ENCODE peak calls at places on chromosomes 3 and 15, in eight cellular contexts. X, C, B, V, A, E, M and O are unnamed samples.

GRCh38 chr3:140244893-140245292 is 309.9 kb downstream of the CLSTN2 start:
- DNase-seq in X (no peak), C (no peak), B (no peak), V (no peak), A (no peak), E (no peak), M (no peak), O (no peak)

GRCh38 chr15:55990516-55990915 is 2.9 kb downstream of the NEDD4 start:
- DNase-seq in X (no peak), C (no peak), B (no peak), V (no peak), A (no peak), E (no peak), M (no peak), O (no peak)

GRCh38 chr3:126960604-126960995 is 22.3 kb upstream of the PLXNA1 start:
- DNase-seq in X (no peak), C (no peak), B (no peak), V (no peak), A (no peak), E (no peak), M (no peak), O (no peak)

GRCh38 chr3:89059201-89059600 is 48.2 kb upstream of the EPHA3 start:
- DNase-seq in X (no peak), C (no peak), B (no peak), V (no peak), A (peak; percentile 32), E (no peak), M (no peak), O (peak; percentile 87)

GRCh38 chr3:53113293-53114010 is 16.8 kb downstream of the RFT1 start:
- DNase-seq in X (no peak), C (no peak), B (peak; percentile 65), V (no peak), A (no peak), E (no peak), M (no peak), O (no peak)

GRCh38 chr3:5301671-5302297 is 114.3 kb downstream of the EDEM1 start:
- DNase-seq in X (no peak), C (peak; percentile 19), B (no peak), V (no peak), A (no peak), E (no peak), M (no peak), O (no peak)

GRCh38 chr15:100764778-100765457 is 114.7 kb upstream of the ALDH1A3 start:
- DNase-seq in X (peak; percentile 52), C (peak; percentile 79), B (no peak), V (no peak), A (no peak), E (no peak), M (no peak), O (peak; percentile 30)

GRCh38 chr15:52733078-52733477 is 53.9 kb upstream of the ATOSA start:
- DNase-seq in X (peak; percentile 36), C (no peak), B (peak; percentile 20), V (no peak), A (no peak), E (no peak), M (no peak), O (no peak)

GRCh38 chr3:14539384-14540208 is 546 bp downstream of the GRIP2 start:
- DNase-seq in X (no peak), C (no peak), B (no peak), V (no peak), A (no peak), E (no peak), M (no peak), O (no peak)

GRCh38 chr15:66738116-66738515 is 36.1 kb downstream of the SMAD6 start:
- DNase-seq in X (no peak), C (no peak), B (no peak), V (no peak), A (no peak), E (no peak), M (no peak), O (no peak)

GRCh38 chr3:54262541-54262940 is 140.2 kb downstream of the CACNA2D3 start:
- DNase-seq in X (no peak), C (no peak), B (no peak), V (no peak), A (no peak), E (no peak), M (no peak), O (no peak)

GRCh38 chr15:85773249-85773648 is 21.5 kb downstream of the KLHL25 start:
- DNase-seq in X (no peak), C (no peak), B (no peak), V (no peak), A (no peak), E (no peak), M (no peak), O (no peak)
- H3K27ac ChIP-seq in X (no peak overlapping the region), C (no peak overlapping the region), B (no peak overlapping the region), V (no peak overlapping the region), A (no peak overlapping the region), E (no peak overlapping the region), M (no peak overlapping the region), O (no peak overlapping the region)

GRCh38 chr3:143122089-143122430 is 2.5 kb downstream of the CHST2 start:
- DNase-seq in X (no peak), C (no peak), B (no peak), V (peak; percentile 45), A (no peak), E (no peak), M (no peak), O (no peak)
- H3K27ac ChIP-seq in X (no peak overlapping the region), C (no peak overlapping the region), B (no peak overlapping the region), V (no peak overlapping the region), A (no peak overlapping the region), E (no peak overlapping the region), M (no peak overlapping the region), O (no peak overlapping the region)

GRCh38 chr15:90184786-90185704 is 16.1 kb upstream of the SEMA4B start:
- DNase-seq in X (peak; percentile 87), C (no peak), B (peak; percentile 81), V (peak; percentile 81), A (peak; percentile 73), E (no peak), M (peak; percentile 81), O (no peak)
- H3K27ac ChIP-seq in X (peak overlapping the region; percentile 96), C (peak overlapping the region; percentile 45), B (peak overlapping the region; percentile 97), V (peak overlapping the region; percentile 64), A (peak overlapping the region; percentile 90), E (peak overlapping the region; percentile 99), M (peak overlapping the region; percentile 99), O (no peak overlapping the region)

GRCh38 chr3:9725775-9726174 is 5.8 kb upstream of the BRPF1 start:
- DNase-seq in X (no peak), C (no peak), B (no peak), V (no peak), A (no peak), E (no peak), M (no peak), O (no peak)

GRCh38 chr3:9729419-9729818 is 2.1 kb upstream of the BRPF1 start:
- DNase-seq in X (no peak), C (no peak), B (no peak), V (no peak), A (no peak), E (no peak), M (no peak), O (no peak)

GRCh38 chr3:9727041-9727595 is 4.4 kb upstream of the BRPF1 start:
- DNase-seq in X (no peak), C (no peak), B (no peak), V (peak; percentile 69), A (no peak), E (no peak), M (no peak), O (no peak)

GRCh38 chr3:9730747-9731205 is 759 bp upstream of the BRPF1 start:
- DNase-seq in X (no peak), C (no peak), B (no peak), V (no peak), A (no peak), E (no peak), M (no peak), O (no peak)

GRCh38 chr3:9727743-9728142 is 3.8 kb upstream of the BRPF1 start:
- DNase-seq in X (no peak), C (peak; percentile 47), B (no peak), V (no peak), A (no peak), E (no peak), M (no peak), O (no peak)
- H3K27ac ChIP-seq in X (no peak overlapping the region), C (no peak overlapping the region), B (no peak overlapping the region), V (no peak overlapping the region), A (no peak overlapping the region), E (no peak overlapping the region), M (no peak overlapping the region), O (no peak overlapping the region)

DNA sequence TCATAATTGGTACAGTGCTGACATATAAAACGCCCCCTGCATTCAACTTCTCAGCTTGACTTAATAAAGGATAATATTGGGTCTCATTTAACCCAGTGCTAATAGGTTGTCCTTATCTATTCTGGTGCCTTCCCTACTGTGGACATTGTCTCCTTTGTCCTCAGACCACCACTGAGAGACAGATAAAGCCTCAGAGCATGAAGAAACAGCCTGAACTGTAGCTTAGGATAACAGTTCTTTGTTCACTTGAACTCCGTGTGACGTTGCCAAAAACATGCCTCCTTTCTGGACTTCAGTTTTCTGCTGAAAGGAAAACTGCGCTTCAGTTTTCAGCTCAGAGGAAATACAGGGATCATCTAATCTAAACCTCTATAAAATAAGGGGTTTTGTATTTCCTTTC is 82.6 kb downstream of the RTP4 start:
- DNase-seq in X (no peak), C (no peak), B (no peak), V (no peak), A (no peak), E (no peak), M (no peak), O (no peak)
- H3K27ac ChIP-seq in X (no peak overlapping the region), C (no peak overlapping the region), B (no peak overlapping the region), V (no peak overlapping the region), A (no peak overlapping the region), E (no peak overlapping the region), M (no peak overlapping the region), O (no peak overlapping the region)

DNA sequence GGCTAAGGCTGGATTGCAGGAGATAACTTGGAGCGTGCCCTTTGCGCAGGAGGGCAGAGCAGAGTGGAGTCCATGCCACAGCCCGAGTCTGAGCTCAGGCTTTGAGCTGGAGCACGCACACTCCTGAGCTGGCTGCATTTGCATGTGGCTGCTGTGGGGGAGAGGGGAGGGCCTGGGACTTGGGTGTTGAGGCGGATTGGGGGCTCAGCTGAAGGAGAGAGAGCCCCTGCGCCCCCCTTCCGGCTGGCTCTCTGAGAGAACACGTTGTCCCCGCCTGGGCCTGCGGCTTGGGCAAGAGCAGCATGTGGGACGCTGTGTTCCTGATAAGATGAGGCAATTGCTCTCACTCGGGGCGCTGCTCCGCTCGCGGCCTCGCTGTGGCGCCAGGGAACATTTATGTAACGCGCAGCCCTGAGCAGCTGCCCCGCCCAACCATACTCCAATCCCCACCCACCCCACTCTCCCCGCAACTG is 39.1 kb downstream of the KLF13 start:
- DNase-seq in X (peak; percentile 93), C (peak; percentile 72), B (peak; percentile 98), V (peak; percentile 88), A (peak; percentile 90), E (no peak), M (peak; percentile 96), O (peak; percentile 59)
- H3K27ac ChIP-seq in X (peak overlapping the region; percentile 79), C (peak overlapping the region; percentile 13), B (peak overlapping the region; percentile 79), V (peak overlapping the region; percentile 33), A (peak overlapping the region; percentile 86), E (no peak overlapping the region), M (peak overlapping the region; percentile 85), O (no peak overlapping the region)

GRCh38 chr3:112638327-112639020 is 2.5 kb downstream of the CCDC80 start:
- DNase-seq in X (no peak), C (no peak), B (no peak), V (no peak), A (no peak), E (no peak), M (no peak), O (no peak)
- H3K27ac ChIP-seq in X (no peak overlapping the region), C (peak overlapping the region; percentile 96), B (peak overlapping the region; percentile 44), V (no peak overlapping the region), A (no peak overlapping the region), E (no peak overlapping the region), M (peak overlapping the region; percentile 74), O (no peak overlapping the region)